ENCODE peak calls at places on chromosome 13, in four cellular contexts. One of them, this sample, is unnamed. For H3K4me1, the result is how much of the 10 kb centered on the place peaks cover.

GRCh38 chr13:49635599-49636433 is 7.5 kb downstream of the ARL11 start:
- DNase-seq in GM12878: peak
- DNase-seq in breast epithelium: no peak
- DNase-seq in esophagus muscularis mucosa: no peak
- DNase-seq in this sample: no peak

GRCh38 chr13:25095862-25096453 is at the start of gene PABPC3:
- DNase-seq in GM12878: no peak
- DNase-seq in breast epithelium: no peak
- DNase-seq in esophagus muscularis mucosa: peak
- DNase-seq in this sample: no peak

GRCh38 chr13:105502193-105502592 is 1033.3 kb downstream of the EFNB2 start:
- DNase-seq in GM12878: no peak
- DNase-seq in breast epithelium: no peak
- DNase-seq in esophagus muscularis mucosa: no peak
- DNase-seq in this sample: no peak

GRCh38 chr13:101211261-101211660 is 205.0 kb downstream of the NALCN start:
- DNase-seq in GM12878: no peak
- DNase-seq in breast epithelium: no peak
- DNase-seq in esophagus muscularis mucosa: no peak
- DNase-seq in this sample: no peak

GRCh38 chr13:72255908-72256307 is 388.9 kb upstream of the DACH1 start:
- DNase-seq in GM12878: no peak
- DNase-seq in breast epithelium: no peak
- DNase-seq in esophagus muscularis mucosa: no peak
- DNase-seq in this sample: peak

GRCh38 chr13:35995136-35995535 is 136.0 kb downstream of the DCLK1 start:
- DNase-seq in GM12878: no peak
- DNase-seq in breast epithelium: no peak
- DNase-seq in esophagus muscularis mucosa: no peak
- DNase-seq in this sample: no peak

GRCh38 chr13:110164706-110165105 is 142.3 kb downstream of the COL4A1 start:
- DNase-seq in GM12878: no peak
- DNase-seq in breast epithelium: no peak
- DNase-seq in esophagus muscularis mucosa: no peak
- DNase-seq in this sample: no peak

GRCh38 chr13:52713894-52714293 is 25.7 kb downstream of the CNMD start:
- DNase-seq in GM12878: no peak
- DNase-seq in breast epithelium: no peak
- DNase-seq in esophagus muscularis mucosa: no peak
- DNase-seq in this sample: no peak

GRCh38 chr13:24923305-24923640 is 159.3 kb downstream of the RNF17 start:
- DNase-seq in GM12878: peak
- DNase-seq in breast epithelium: no peak
- DNase-seq in esophagus muscularis mucosa: no peak
- DNase-seq in this sample: no peak

GRCh38 chr13:20363604-20364003 is 131.5 kb upstream of the GJB6 start:
- DNase-seq in GM12878: no peak
- DNase-seq in breast epithelium: no peak
- DNase-seq in esophagus muscularis mucosa: no peak
- DNase-seq in this sample: no peak

GRCh38 chr13:43269037-43269476 is 245.7 kb downstream of the DNAJC15 start:
- DNase-seq in GM12878: no peak
- DNase-seq in breast epithelium: no peak
- DNase-seq in esophagus muscularis mucosa: peak
- DNase-seq in this sample: peak

GRCh38 chr13:98524391-98524790 is 52.5 kb downstream of the STK24 start:
- DNase-seq in GM12878: no peak
- DNase-seq in breast epithelium: no peak
- DNase-seq in esophagus muscularis mucosa: no peak
- DNase-seq in this sample: no peak
- H3K4me1 ChIP-seq in GM12878: half or more
- H3K4me1 ChIP-seq in breast epithelium: under half
- H3K4me1 ChIP-seq in esophagus muscularis mucosa: half or more
- H3K4me1 ChIP-seq in this sample: under half

GRCh38 chr13:30735025-30735967 is at the start of gene ALOX5AP:
- DNase-seq in GM12878: peak
- DNase-seq in breast epithelium: no peak
- DNase-seq in esophagus muscularis mucosa: no peak
- DNase-seq in this sample: no peak
- TF ChIP-seq POLR2AphosphoS5 in GM12878: peak
- TF ChIP-seq POLR2AphosphoS5 in breast epithelium: no peak
- TF ChIP-seq POLR2AphosphoS5 in esophagus muscularis mucosa: peak
- TF ChIP-seq POLR2AphosphoS5 in this sample: no peak

GRCh38 chr13:27257233-27257568 is 5.8 kb downstream of the RPL21 start:
- DNase-seq in GM12878: no peak
- DNase-seq in breast epithelium: no peak
- DNase-seq in esophagus muscularis mucosa: no peak
- DNase-seq in this sample: no peak

GRCh38 chr13:27261376-27261775 is 9.3 kb upstream of the RASL11A start:
- DNase-seq in GM12878: no peak
- DNase-seq in breast epithelium: no peak
- DNase-seq in esophagus muscularis mucosa: no peak
- DNase-seq in this sample: no peak

GRCh38 chr13:27258637-27259377 is 7.4 kb downstream of the RPL21 start:
- DNase-seq in GM12878: no peak
- DNase-seq in breast epithelium: no peak
- DNase-seq in esophagus muscularis mucosa: no peak
- DNase-seq in this sample: no peak

GRCh38 chr13:27259831-27260230 is 8.5 kb downstream of the RPL21 start:
- DNase-seq in GM12878: no peak
- DNase-seq in breast epithelium: no peak
- DNase-seq in esophagus muscularis mucosa: no peak
- DNase-seq in this sample: no peak

GRCh38 chr13:27257648-27258253 is 6.4 kb downstream of the RPL21 start:
- DNase-seq in GM12878: no peak
- DNase-seq in breast epithelium: no peak
- DNase-seq in esophagus muscularis mucosa: no peak
- DNase-seq in this sample: no peak
- TF ChIP-seq POLR2A in GM12878: peak
- TF ChIP-seq POLR2A in breast epithelium: no peak
- TF ChIP-seq POLR2A in esophagus muscularis mucosa: no peak
- TF ChIP-seq POLR2A in this sample: no peak

DNA sequence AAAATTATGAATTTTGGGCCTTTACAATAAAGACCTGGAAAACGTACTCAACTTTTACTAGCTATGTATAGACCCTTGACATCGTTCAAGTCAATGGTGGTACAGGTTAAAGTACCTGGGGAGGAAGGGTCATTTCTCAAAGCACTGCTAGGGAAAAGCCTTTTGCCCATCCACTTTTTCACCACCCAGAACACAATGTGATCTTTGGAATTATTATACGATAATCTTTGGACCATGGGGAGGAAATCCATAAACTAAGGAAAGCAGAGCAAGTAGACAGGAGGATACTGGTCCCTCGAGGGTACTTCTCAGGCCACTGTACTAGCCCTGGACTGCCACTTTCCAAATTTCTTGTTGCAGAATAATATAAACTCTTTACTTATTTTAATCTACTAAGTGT is 39.5 kb downstream of the UBL3 start:
- DNase-seq in GM12878: no peak
- DNase-seq in breast epithelium: no peak
- DNase-seq in esophagus muscularis mucosa: no peak
- DNase-seq in this sample: no peak
- H3K4me1 ChIP-seq in GM12878: under half
- H3K4me1 ChIP-seq in breast epithelium: under half
- H3K4me1 ChIP-seq in esophagus muscularis mucosa: under half
- H3K4me1 ChIP-seq in this sample: under half

GRCh38 chr13:30792257-30793000 is 57.1 kb downstream of the ALOX5AP start:
- DNase-seq in GM12878: no peak
- DNase-seq in breast epithelium: peak
- DNase-seq in esophagus muscularis mucosa: no peak
- DNase-seq in this sample: peak
- TF ChIP-seq POLR2AphosphoS5 in GM12878: no peak
- TF ChIP-seq POLR2AphosphoS5 in breast epithelium: peak
- TF ChIP-seq POLR2AphosphoS5 in esophagus muscularis mucosa: no peak
- TF ChIP-seq POLR2AphosphoS5 in this sample: peak

This sample was measured in prostate gland.